ENCODE peak calls at places on chromosome 19, in five cellular contexts. S is SK-N-SH, A is IMR-90, E is GM12878, Z is HepG2. V is an unnamed sample.

GRCh38 chr19:47111081-47111589 is 2.4 kb downstream of the ZC3H4 start:
- DNase-seq in S (peak), A (no peak), Z (no peak), E (no peak), V (no peak)

GRCh38 chr19:31104451-31104850 is 244.8 kb downstream of the TSHZ3 start:
- DNase-seq in Z (no peak), S (no peak), A (no peak), E (no peak), V (no peak)

GRCh38 chr19:38670921-38671398 is 23.5 kb downstream of the ACTN4 start:
- DNase-seq in A (no peak), S (no peak), Z (peak), E (no peak), V (peak)

GRCh38 chr19:41734585-41734984 is 20.7 kb upstream of the CEACAM6 start:
- DNase-seq in Z (no peak), S (no peak), A (no peak), E (no peak), V (no peak)

GRCh38 chr19:44785271-44785670 is 7.6 kb downstream of the CBLC start:
- DNase-seq in A (no peak), E (no peak), S (no peak), Z (no peak), V (no peak)

GRCh38 chr19:5718032-5718578 is 1.8 kb downstream of the LONP1 start:
- DNase-seq in Z (no peak), E (no peak), A (peak), S (no peak), V (no peak)

GRCh38 chr19:3440082-3440481 is 40.2 kb downstream of the SMIM24 start:
- DNase-seq in S (peak), A (no peak), Z (peak), E (no peak), V (peak)

GRCh38 chr19:34416021-34416545 is 11.9 kb downstream of the PDCD2L start:
- DNase-seq in E (no peak), Z (no peak), S (no peak), A (peak), V (no peak)

GRCh38 chr19:49133621-49134454 is 14.5 kb downstream of the PPFIA3 start:
- DNase-seq in Z (no peak), S (peak), A (peak), E (no peak), V (peak)

GRCh38 chr19:28199323-28199722 is 1013.6 kb downstream of the UQCRFS1 start:
- DNase-seq in Z (no peak), S (no peak), A (no peak), E (no peak), V (no peak)

GRCh38 chr19:6663236-6664187 is 6.4 kb downstream of the TNFSF14 start:
- DNase-seq in S (no peak), Z (no peak), A (no peak), E (no peak), V (no peak)

GRCh38 chr19:36060430-36060829 is 5.7 kb downstream of the WDR62 start:
- DNase-seq in E (no peak), Z (no peak), S (peak), A (peak), V (peak)

GRCh38 chr19:32858559-32858958 is 11.0 kb downstream of the SLC7A9 start:
- DNase-seq in S (no peak), A (no peak), Z (no peak), E (no peak), V (no peak)

GRCh38 chr19:41225238-41226052 is 6.4 kb downstream of the AXL start:
- DNase-seq in A (peak), S (peak), E (no peak), Z (peak), V (no peak)

GRCh38 chr19:7554990-7555864 is 19.7 kb downstream of the PNPLA6 start:
- DNase-seq in A (no peak), S (peak), E (no peak), Z (no peak), V (peak)

GRCh38 chr19:16569609-16570320 is 2.5 kb downstream of the SLC35E1 start:
- DNase-seq in Z (no peak), A (no peak), S (no peak), E (no peak), V (no peak)

GRCh38 chr19:49638360-49638759 is 1.6 kb downstream of the RRAS start:
- DNase-seq in S (no peak), E (no peak), A (no peak), Z (no peak), V (no peak)

GRCh38 chr19:28037186-28037585 is 1175.8 kb downstream of the UQCRFS1 start:
- DNase-seq in S (no peak), E (no peak), A (no peak), Z (no peak), V (no peak)

DNA sequence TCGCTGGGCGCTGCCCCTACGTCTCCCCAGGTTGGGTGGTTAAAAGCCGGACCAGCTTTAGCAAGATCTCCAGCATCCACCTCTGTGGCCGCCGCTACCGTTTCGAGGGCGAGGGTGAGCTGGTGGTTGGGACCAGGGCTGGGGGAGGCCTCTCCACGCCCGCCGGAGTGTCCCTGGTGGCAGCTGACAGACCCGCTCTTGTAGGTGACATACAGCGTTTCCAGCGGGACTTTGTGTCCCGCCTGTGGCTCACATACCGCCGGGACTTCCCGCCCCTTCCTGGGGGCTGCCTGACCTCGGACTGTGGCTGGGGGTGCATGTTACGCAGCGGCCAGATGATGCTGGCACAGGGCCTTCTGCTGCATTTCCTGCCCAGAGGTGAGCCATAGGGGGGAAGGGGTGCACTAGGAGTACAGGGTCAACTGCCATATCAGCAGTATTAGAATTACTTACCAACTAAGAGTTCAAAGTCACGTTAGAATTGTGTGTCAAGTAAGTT is 1.1 kb downstream of the ATG4D start:
- DNase-seq in S (peak), Z (no peak), E (no peak), A (no peak), V (peak)
- TF ChIP-seq MXI1 in S (no peak), Z (no peak), E (no peak), A (no peak), V (no peak)

DNA sequence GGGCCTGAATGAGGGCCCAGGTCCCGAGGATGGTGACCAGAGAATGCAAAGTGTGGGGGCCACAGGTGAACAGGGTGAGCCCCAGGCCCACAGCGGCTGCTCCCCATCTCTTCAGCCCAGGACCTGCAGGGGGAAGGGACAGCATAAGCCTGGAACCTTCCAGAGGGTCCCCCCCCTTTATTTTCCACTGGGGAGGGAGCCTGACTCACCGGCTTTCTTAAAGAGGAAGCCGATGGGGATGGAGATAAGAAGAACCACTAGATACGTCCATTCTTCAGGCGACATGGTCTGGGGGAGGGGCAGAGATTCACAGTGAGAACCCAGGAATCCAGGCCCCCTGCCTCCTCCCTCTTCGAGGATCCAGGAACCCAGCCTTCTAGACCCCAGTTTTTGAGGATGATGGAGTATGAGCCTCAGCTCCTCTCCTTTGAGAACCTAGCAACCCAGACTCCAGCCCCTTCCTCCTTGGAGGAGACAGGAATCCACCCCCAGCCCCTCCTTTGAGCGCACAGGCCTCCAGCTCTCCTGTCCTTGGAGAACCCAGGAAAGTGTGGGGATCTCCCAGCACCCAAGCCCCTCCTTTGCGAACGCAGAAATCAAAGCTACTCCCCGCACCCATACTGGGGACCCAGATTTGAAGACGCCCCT is 1.0 kb downstream of the MBOAT7 start:
- DNase-seq in Z (no peak), A (peak), S (no peak), E (no peak), V (peak)
- TF ChIP-seq MXI1 in Z (no peak), A (no peak), S (no peak), E (no peak), V (no peak)

DNA sequence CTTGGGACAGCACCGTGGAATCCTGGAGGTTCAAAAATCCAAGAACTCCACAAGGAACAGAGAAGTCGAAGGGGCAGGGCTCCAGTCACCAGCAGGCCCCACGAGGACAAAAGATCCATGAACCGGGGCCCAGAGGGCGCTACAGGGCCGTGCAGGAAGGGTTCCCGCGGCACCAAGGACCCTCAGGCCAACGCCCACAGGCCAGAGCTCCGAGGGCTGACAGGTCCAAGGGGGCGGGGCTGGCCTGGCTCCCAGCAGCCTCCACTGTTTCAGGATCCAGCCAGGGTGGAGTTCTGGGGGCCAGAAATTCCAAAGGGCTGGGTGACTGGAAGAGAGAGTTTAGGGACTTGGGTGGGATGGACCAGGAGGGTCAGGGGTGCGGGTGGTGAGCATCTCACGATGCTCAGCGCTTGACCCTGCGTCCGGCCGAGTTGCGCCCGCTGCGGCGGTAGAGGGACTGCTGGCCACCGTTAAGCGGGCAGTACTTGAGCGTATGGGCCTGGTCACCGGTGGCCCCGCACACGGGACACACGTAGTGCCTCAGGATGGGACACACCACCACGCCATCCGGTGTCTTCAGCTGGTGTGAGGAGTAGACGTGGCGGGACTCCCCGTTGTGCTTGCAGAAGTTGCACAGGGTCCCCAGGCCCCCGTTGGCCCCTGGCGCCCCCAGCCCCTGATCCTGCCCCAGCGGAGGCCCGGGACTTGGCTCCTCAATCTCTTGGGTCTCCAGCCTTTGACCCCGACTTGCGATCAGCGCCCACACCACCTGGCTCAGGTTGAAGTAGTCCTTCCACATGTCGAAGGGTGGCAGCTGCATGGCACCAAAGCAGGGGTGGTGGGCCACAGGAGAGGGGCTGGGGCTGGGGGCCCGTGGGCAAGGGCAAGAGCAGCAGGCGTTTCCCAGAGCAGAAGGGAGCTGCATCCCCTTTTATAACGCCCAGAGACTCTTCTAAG is at the start of gene NANOS2:
- DNase-seq in A (no peak), E (no peak), Z (peak), S (no peak), V (peak)
- TF ChIP-seq MXI1 in A (no peak), E (no peak), Z (no peak), S (no peak), V (no peak)

GRCh38 chr19:13095393-13095784 is 7.3 kb downstream of the LYL1 start:
- DNase-seq in S (no peak), E (no peak), A (no peak), Z (no peak), V (no peak)
- TF ChIP-seq MXI1 in S (no peak), E (no peak), A (no peak), Z (no peak), V (no peak)

DNA sequence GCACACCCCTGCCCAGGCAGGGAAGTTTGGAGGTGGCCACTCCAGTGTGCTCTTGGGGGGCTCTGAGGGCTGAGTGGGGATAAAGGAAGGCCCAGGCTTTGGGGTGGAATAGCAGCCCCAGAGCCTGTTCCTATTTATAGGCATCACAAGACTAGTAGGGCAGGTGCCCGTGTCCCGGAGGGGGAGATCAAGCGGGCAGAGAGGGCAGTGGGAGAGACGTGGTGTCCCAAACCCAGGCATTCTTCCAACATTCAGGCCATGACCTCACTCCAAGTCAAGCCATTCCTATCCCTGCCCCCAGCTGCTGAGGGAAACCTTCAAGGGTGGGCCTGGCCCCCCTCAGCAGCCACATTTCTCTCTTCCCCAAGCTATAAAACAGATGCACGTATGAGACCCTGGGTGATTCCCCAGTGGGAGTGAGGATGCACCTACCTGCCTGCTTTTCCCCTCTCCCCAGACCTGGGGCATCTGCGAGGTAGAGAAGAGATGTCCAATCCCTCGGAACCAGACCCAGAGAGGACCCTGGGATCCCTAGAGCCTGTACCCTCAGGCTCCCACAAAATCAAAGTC is 3.9 kb downstream of the WIZ start:
- DNase-seq in S (no peak), E (no peak), A (no peak), Z (no peak), V (no peak)
- TF ChIP-seq MXI1 in S (no peak), E (no peak), A (no peak), Z (no peak), V (no peak)